ENCODE peak calls at places on chromosomes 11 and 22, in four cellular contexts. One of them, this sample, is unnamed.

GRCh38 chr11:63553759-63554158 is 9.4 kb downstream of the PLAAT2 start:
- DNase-seq in heart left ventricle: no peak
- DNase-seq in neural crest cell: no peak
- DNase-seq in fibroblast of pulmonary artery: no peak
- DNase-seq in this sample: no peak

GRCh38 chr22:39348909-39349505 is 784 bp upstream of the SYNGR1 start:
- DNase-seq in heart left ventricle: peak; percentile 43
- DNase-seq in neural crest cell: no peak
- DNase-seq in fibroblast of pulmonary artery: no peak
- DNase-seq in this sample: no peak

GRCh38 chr22:48319321-48320047 is 1508.2 kb downstream of the BRD1 start:
- DNase-seq in heart left ventricle: no peak
- DNase-seq in neural crest cell: no peak
- DNase-seq in fibroblast of pulmonary artery: no peak
- DNase-seq in this sample: no peak

GRCh38 chr11:101224221-101224620 is 94.6 kb upstream of the PGR start:
- DNase-seq in heart left ventricle: no peak
- DNase-seq in neural crest cell: no peak
- DNase-seq in fibroblast of pulmonary artery: no peak
- DNase-seq in this sample: no peak

GRCh38 chr22:19688301-19689290 is 25.7 kb upstream of the SEPTIN5 start:
- DNase-seq in heart left ventricle: no peak
- DNase-seq in neural crest cell: no peak
- DNase-seq in fibroblast of pulmonary artery: no peak
- DNase-seq in this sample: no peak

GRCh38 chr11:61947486-61948210 is 2.5 kb upstream of the BEST1 start:
- DNase-seq in heart left ventricle: peak; percentile 87
- DNase-seq in neural crest cell: peak; percentile 81
- DNase-seq in fibroblast of pulmonary artery: peak; percentile 96
- DNase-seq in this sample: peak; percentile 84

GRCh38 chr22:47295226-47295901 is 532.9 kb downstream of the TBC1D22A start:
- DNase-seq in heart left ventricle: no peak
- DNase-seq in neural crest cell: no peak
- DNase-seq in fibroblast of pulmonary artery: no peak
- DNase-seq in this sample: no peak

GRCh38 chr22:28917747-28918543 is 34.6 kb downstream of the ZNRF3 start:
- DNase-seq in heart left ventricle: peak; percentile 22
- DNase-seq in neural crest cell: peak; percentile 36
- DNase-seq in fibroblast of pulmonary artery: peak; percentile 30
- DNase-seq in this sample: no peak

GRCh38 chr22:48896766-48897637 is 930.7 kb downstream of the BRD1 start:
- DNase-seq in heart left ventricle: no peak
- DNase-seq in neural crest cell: no peak
- DNase-seq in fibroblast of pulmonary artery: no peak
- DNase-seq in this sample: no peak

GRCh38 chr11:45802531-45803317 is 2.2 kb upstream of the SLC35C1 start:
- DNase-seq in heart left ventricle: peak; percentile 6
- DNase-seq in neural crest cell: no peak
- DNase-seq in fibroblast of pulmonary artery: no peak
- DNase-seq in this sample: no peak

GRCh38 chr22:39556970-39557811 is 13.4 kb upstream of the CACNA1I start:
- DNase-seq in heart left ventricle: no peak
- DNase-seq in neural crest cell: no peak
- DNase-seq in fibroblast of pulmonary artery: no peak
- DNase-seq in this sample: no peak

GRCh38 chr11:20042717-20043392 is 117.4 kb downstream of the DBX1 start:
- DNase-seq in heart left ventricle: no peak
- DNase-seq in neural crest cell: no peak
- DNase-seq in fibroblast of pulmonary artery: no peak
- DNase-seq in this sample: no peak

GRCh38 chr11:67664213-67664585 is 10.2 kb downstream of the ALDH3B2 start:
- DNase-seq in heart left ventricle: no peak
- DNase-seq in neural crest cell: no peak
- DNase-seq in fibroblast of pulmonary artery: no peak
- DNase-seq in this sample: no peak

GRCh38 chr11:120532511-120533196 is 21.1 kb downstream of the GRIK4 start:
- DNase-seq in heart left ventricle: no peak
- DNase-seq in neural crest cell: no peak
- DNase-seq in fibroblast of pulmonary artery: peak; percentile 38
- DNase-seq in this sample: peak; percentile 13

GRCh38 chr11:62104816-62105610 is 18.8 kb upstream of the INCENP start:
- DNase-seq in heart left ventricle: peak; percentile 39
- DNase-seq in neural crest cell: no peak
- DNase-seq in fibroblast of pulmonary artery: peak; percentile 91
- DNase-seq in this sample: peak; percentile 74

GRCh38 chr11:104105155-104105554 is 58.8 kb downstream of the PDGFD start:
- DNase-seq in heart left ventricle: no peak
- DNase-seq in neural crest cell: no peak
- DNase-seq in fibroblast of pulmonary artery: no peak
- DNase-seq in this sample: peak; percentile 14

GRCh38 chr11:28963189-28963588 is 855.0 kb downstream of the METTL15 start:
- DNase-seq in heart left ventricle: no peak
- DNase-seq in neural crest cell: no peak
- DNase-seq in fibroblast of pulmonary artery: peak; percentile 69
- DNase-seq in this sample: peak; percentile 69

GRCh38 chr11:118607401-118608267 is at the start of gene PHLDB1:
- DNase-seq in heart left ventricle: peak; percentile 83
- DNase-seq in neural crest cell: peak; percentile 52
- DNase-seq in fibroblast of pulmonary artery: peak; percentile 72
- DNase-seq in this sample: peak; percentile 69

GRCh38 chr11:30983810-30984441 is 385.6 kb downstream of the DCDC1 start:
- DNase-seq in heart left ventricle: no peak
- DNase-seq in neural crest cell: no peak
- DNase-seq in fibroblast of pulmonary artery: no peak
- DNase-seq in this sample: no peak

GRCh38 chr11:62667460-62667859 is 2.3 kb downstream of the CSKMT start:
- DNase-seq in heart left ventricle: no peak
- DNase-seq in neural crest cell: no peak
- DNase-seq in fibroblast of pulmonary artery: no peak
- DNase-seq in this sample: no peak

GRCh38 chr11:131235328-131236298 is 134.8 kb upstream of the NTM start:
- DNase-seq in heart left ventricle: no peak
- DNase-seq in neural crest cell: no peak
- DNase-seq in fibroblast of pulmonary artery: no peak
- DNase-seq in this sample: no peak

GRCh38 chr11:80846442-80846841 is 1405.6 kb upstream of the TENM4 start:
- DNase-seq in heart left ventricle: no peak
- DNase-seq in neural crest cell: no peak
- DNase-seq in fibroblast of pulmonary artery: no peak
- DNase-seq in this sample: no peak

GRCh38 chr11:1827931-1828330 is 6.9 kb upstream of the SYT8 start:
- DNase-seq in heart left ventricle: no peak
- DNase-seq in neural crest cell: no peak
- DNase-seq in fibroblast of pulmonary artery: no peak
- DNase-seq in this sample: no peak

GRCh38 chr11:296206-296975 is 2.9 kb downstream of the IFITM5 start:
- DNase-seq in heart left ventricle: no peak
- DNase-seq in neural crest cell: no peak
- DNase-seq in fibroblast of pulmonary artery: no peak
- DNase-seq in this sample: no peak

GRCh38 chr22:47110817-47111443 is 348.5 kb downstream of the TBC1D22A start:
- DNase-seq in heart left ventricle: no peak
- DNase-seq in neural crest cell: no peak
- DNase-seq in fibroblast of pulmonary artery: peak; percentile 93
- DNase-seq in this sample: no peak

GRCh38 chr22:27844256-27844655 is 42.7 kb upstream of the MN1 start:
- DNase-seq in heart left ventricle: no peak
- DNase-seq in neural crest cell: no peak
- DNase-seq in fibroblast of pulmonary artery: no peak
- DNase-seq in this sample: no peak

GRCh38 chr11:76761959-76762358 is 21.2 kb upstream of the TSKU start:
- DNase-seq in heart left ventricle: no peak
- DNase-seq in neural crest cell: no peak
- DNase-seq in fibroblast of pulmonary artery: no peak
- DNase-seq in this sample: no peak

GRCh38 chr11:4826425-4826824 is 5.3 kb downstream of the OR51F2 start:
- DNase-seq in heart left ventricle: no peak
- DNase-seq in neural crest cell: no peak
- DNase-seq in fibroblast of pulmonary artery: peak; percentile 19
- DNase-seq in this sample: no peak

GRCh38 chr11:22079133-22079847 is 113.6 kb upstream of the ANO5 start:
- DNase-seq in heart left ventricle: no peak
- DNase-seq in neural crest cell: no peak
- DNase-seq in fibroblast of pulmonary artery: no peak
- DNase-seq in this sample: no peak

GRCh38 chr22:43060213-43060612 is 29.0 kb downstream of the TTLL1 start:
- DNase-seq in heart left ventricle: no peak
- DNase-seq in neural crest cell: peak; percentile 60
- DNase-seq in fibroblast of pulmonary artery: peak; percentile 26
- DNase-seq in this sample: no peak

GRCh38 chr11:131099013-131099412 is 182.7 kb upstream of the SNX19 start:
- DNase-seq in heart left ventricle: no peak
- DNase-seq in neural crest cell: no peak
- DNase-seq in fibroblast of pulmonary artery: peak; percentile 1
- DNase-seq in this sample: peak; percentile 79

GRCh38 chr22:32707971-32708370 is 93.5 kb upstream of the TIMP3 start:
- DNase-seq in heart left ventricle: no peak
- DNase-seq in neural crest cell: no peak
- DNase-seq in fibroblast of pulmonary artery: no peak
- DNase-seq in this sample: peak; percentile 58

DNA sequence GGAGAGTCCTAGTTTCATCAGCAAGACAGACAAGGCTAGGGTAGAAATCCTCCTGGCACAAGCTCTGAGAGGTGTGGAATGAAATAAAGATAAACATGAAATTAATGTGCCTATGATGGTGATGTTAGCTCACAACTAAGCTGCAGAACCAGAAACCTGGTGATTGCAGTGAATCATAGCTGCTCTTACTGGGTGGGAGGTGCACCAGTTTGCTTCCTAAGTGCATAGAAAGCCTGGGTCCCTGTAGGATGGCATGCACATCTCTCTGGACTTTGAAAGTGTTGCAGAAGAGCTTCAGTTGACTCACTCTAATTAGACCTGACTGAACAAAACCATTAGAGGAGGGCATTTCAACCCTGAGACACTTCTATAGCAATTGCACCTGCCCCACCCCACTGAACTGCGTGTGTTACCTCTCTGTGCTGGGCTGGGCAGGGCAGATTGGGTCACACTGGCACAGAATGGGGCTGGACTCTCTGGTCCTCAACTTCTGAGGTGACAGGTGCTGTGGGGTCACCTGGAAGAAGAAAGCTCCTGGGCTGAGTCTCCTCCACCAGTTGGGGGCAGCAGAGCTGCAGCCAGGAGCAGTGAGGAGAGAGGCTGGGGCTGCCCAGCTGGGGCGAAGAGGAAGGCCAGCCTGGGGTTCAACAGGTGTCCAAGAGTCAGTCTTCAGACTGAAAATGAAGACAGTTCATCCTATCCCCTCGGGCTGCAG is 57.9 kb downstream of the GGTLC2 start:
- DNase-seq in heart left ventricle: no peak
- DNase-seq in neural crest cell: no peak
- DNase-seq in fibroblast of pulmonary artery: no peak
- DNase-seq in this sample: no peak
- TF ChIP-seq CTCF in heart left ventricle: no peak
- TF ChIP-seq CTCF in neural crest cell: peak; percentile 30
- TF ChIP-seq CTCF in fibroblast of pulmonary artery: peak; percentile 48
- TF ChIP-seq CTCF in this sample: peak; percentile 56

GRCh38 chr11:57001674-57002401 is 13.1 kb downstream of the OR5AK2 start:
- DNase-seq in heart left ventricle: no peak
- DNase-seq in neural crest cell: no peak
- DNase-seq in fibroblast of pulmonary artery: peak; percentile 42
- DNase-seq in this sample: no peak
- TF ChIP-seq CTCF in heart left ventricle: no peak
- TF ChIP-seq CTCF in neural crest cell: peak; percentile 52
- TF ChIP-seq CTCF in fibroblast of pulmonary artery: peak; percentile 43
- TF ChIP-seq CTCF in this sample: peak; percentile 82

GRCh38 chr11:26442131-26442530 is 110.2 kb downstream of the ANO3 start:
- DNase-seq in heart left ventricle: no peak
- DNase-seq in neural crest cell: no peak
- DNase-seq in fibroblast of pulmonary artery: peak; percentile 38
- DNase-seq in this sample: peak; percentile 11
- TF ChIP-seq CTCF in heart left ventricle: no peak
- TF ChIP-seq CTCF in neural crest cell: no peak
- TF ChIP-seq CTCF in fibroblast of pulmonary artery: no peak
- TF ChIP-seq CTCF in this sample: no peak

GRCh38 chr11:10728779-10729472 is 22.1 kb upstream of the CTR9 start:
- DNase-seq in heart left ventricle: no peak
- DNase-seq in neural crest cell: peak; percentile 53
- DNase-seq in fibroblast of pulmonary artery: no peak
- DNase-seq in this sample: peak; percentile 38

GRCh38 chr11:10727259-10727851 is 23.7 kb upstream of the CTR9 start:
- DNase-seq in heart left ventricle: no peak
- DNase-seq in neural crest cell: no peak
- DNase-seq in fibroblast of pulmonary artery: no peak
- DNase-seq in this sample: peak; percentile 74

GRCh38 chr11:10730151-10730550 is 20.9 kb upstream of the CTR9 start:
- DNase-seq in heart left ventricle: no peak
- DNase-seq in neural crest cell: no peak
- DNase-seq in fibroblast of pulmonary artery: no peak
- DNase-seq in this sample: no peak

GRCh38 chr11:10725907-10726253 is 25.2 kb upstream of the CTR9 start:
- DNase-seq in heart left ventricle: no peak
- DNase-seq in neural crest cell: no peak
- DNase-seq in fibroblast of pulmonary artery: no peak
- DNase-seq in this sample: no peak

DNA sequence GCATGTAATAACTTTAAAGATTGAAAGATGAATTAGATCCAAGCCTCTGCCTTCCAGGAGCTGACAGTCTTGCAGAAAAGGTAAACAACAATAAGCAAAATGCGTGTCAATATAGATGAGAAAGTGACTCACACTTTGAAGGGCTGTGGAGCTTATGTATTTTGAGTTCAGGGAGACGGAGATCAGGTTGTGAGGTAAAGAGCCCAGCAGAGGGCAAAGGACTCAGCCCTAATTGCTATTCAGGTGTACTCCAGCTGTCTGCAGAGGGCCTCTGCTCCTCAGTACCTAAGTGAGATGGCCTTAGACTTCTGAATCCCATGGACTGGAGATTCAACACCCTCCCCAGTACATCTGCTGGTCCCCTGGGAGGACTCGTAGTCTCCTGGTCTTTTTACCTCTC is 22.9 kb upstream of the CTR9 start:
- DNase-seq in heart left ventricle: no peak
- DNase-seq in neural crest cell: no peak
- DNase-seq in fibroblast of pulmonary artery: no peak
- DNase-seq in this sample: no peak
- TF ChIP-seq CTCF in heart left ventricle: no peak
- TF ChIP-seq CTCF in neural crest cell: no peak
- TF ChIP-seq CTCF in fibroblast of pulmonary artery: no peak
- TF ChIP-seq CTCF in this sample: peak; percentile 27

DNA sequence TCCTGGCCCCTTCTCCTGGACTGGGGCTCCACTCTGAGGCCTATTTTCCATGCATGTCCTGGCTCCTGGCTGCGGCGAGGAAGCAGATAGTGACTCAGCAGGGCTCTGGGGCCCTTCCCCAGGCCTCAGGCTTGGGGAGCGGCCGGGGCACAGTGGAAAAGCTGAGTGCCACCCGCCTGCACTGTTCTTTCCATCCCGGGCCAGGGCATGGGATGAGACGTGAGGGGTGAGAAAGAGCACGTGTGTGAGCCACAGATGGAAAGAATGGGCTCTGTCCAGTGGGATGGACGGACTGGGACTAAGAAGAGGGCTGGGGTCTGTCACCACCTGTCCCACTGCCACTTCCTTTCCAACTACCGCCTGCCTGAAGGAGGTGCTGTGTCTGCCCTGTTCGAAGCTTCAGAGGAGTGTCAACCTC is 12.8 kb downstream of the SLC37A2 start:
- DNase-seq in heart left ventricle: no peak
- DNase-seq in neural crest cell: no peak
- DNase-seq in fibroblast of pulmonary artery: peak; percentile 20
- DNase-seq in this sample: no peak
- TF ChIP-seq CTCF in heart left ventricle: no peak
- TF ChIP-seq CTCF in neural crest cell: no peak
- TF ChIP-seq CTCF in fibroblast of pulmonary artery: no peak
- TF ChIP-seq CTCF in this sample: no peak

GRCh38 chr11:123046473-123047264 is 15.3 kb downstream of the HSPA8 start:
- DNase-seq in heart left ventricle: no peak
- DNase-seq in neural crest cell: no peak
- DNase-seq in fibroblast of pulmonary artery: no peak
- DNase-seq in this sample: no peak
- TF ChIP-seq CTCF in heart left ventricle: no peak
- TF ChIP-seq CTCF in neural crest cell: no peak
- TF ChIP-seq CTCF in fibroblast of pulmonary artery: no peak
- TF ChIP-seq CTCF in this sample: no peak

This sample was measured in HFFc6.